ENCODE peak calls at places on chromosomes 4 and X, in four cellular contexts. One of them, this sample, is unnamed.

GRCh38 chr4:110851989-110852388 is 229.1 kb upstream of the PITX2 start:
- DNase-seq in body of pancreas: no peak
- DNase-seq in GM23248: no peak
- DNase-seq in thoracic aorta: no peak
- DNase-seq in this sample: no peak

GRCh38 chr4:13547563-13548041 is 3.3 kb upstream of the NKX3-2 start:
- DNase-seq in thoracic aorta: no peak
- DNase-seq in body of pancreas: no peak
- DNase-seq in GM23248: no peak
- DNase-seq in this sample: no peak

GRCh38 chr4:41258783-41259182 is 2.1 kb downstream of the UCHL1 start:
- DNase-seq in thoracic aorta: no peak
- DNase-seq in body of pancreas: peak; percentile 25
- DNase-seq in GM23248: peak; percentile 82
- DNase-seq in this sample: peak; percentile 59

GRCh38 chrX:25013593-25014365 is 2.0 kb downstream of the ARX start:
- DNase-seq in GM23248: no peak
- DNase-seq in body of pancreas: no peak
- DNase-seq in thoracic aorta: no peak
- DNase-seq in this sample: peak; percentile 56

GRCh38 chrX:12138366-12139313 is at the start of gene FRMPD4:
- DNase-seq in body of pancreas: no peak
- DNase-seq in thoracic aorta: no peak
- DNase-seq in GM23248: no peak
- DNase-seq in this sample: no peak

GRCh38 chr4:74948279-74948678 is 15.4 kb downstream of the PARM1 start:
- DNase-seq in GM23248: no peak
- DNase-seq in thoracic aorta: no peak
- DNase-seq in body of pancreas: no peak
- DNase-seq in this sample: no peak

GRCh38 chrX:25154168-25154567 is 138.4 kb upstream of the ARX start:
- DNase-seq in body of pancreas: no peak
- DNase-seq in thoracic aorta: no peak
- DNase-seq in GM23248: no peak
- DNase-seq in this sample: peak; percentile 67

GRCh38 chr4:186695392-186695791 is 28.3 kb downstream of the FAT1 start:
- DNase-seq in GM23248: no peak
- DNase-seq in body of pancreas: no peak
- DNase-seq in thoracic aorta: no peak
- DNase-seq in this sample: no peak

GRCh38 chr4:100289980-100290379 is 99.7 kb upstream of the DDIT4L start:
- DNase-seq in body of pancreas: no peak
- DNase-seq in GM23248: peak; percentile 44
- DNase-seq in thoracic aorta: no peak
- DNase-seq in this sample: no peak

GRCh38 chrX:53383376-53384087 is 38.9 kb downstream of the SMC1A start:
- DNase-seq in GM23248: no peak
- DNase-seq in thoracic aorta: no peak
- DNase-seq in body of pancreas: no peak
- DNase-seq in this sample: no peak

GRCh38 chrX:49053223-49054072 is 5.4 kb upstream of the CCDC120 start:
- DNase-seq in GM23248: peak; percentile 63
- DNase-seq in thoracic aorta: no peak
- DNase-seq in body of pancreas: peak; percentile 65
- DNase-seq in this sample: peak; percentile 94

GRCh38 chr4:87132035-87132434 is 88.4 kb downstream of the KLHL8 start:
- DNase-seq in GM23248: no peak
- DNase-seq in body of pancreas: no peak
- DNase-seq in thoracic aorta: no peak
- DNase-seq in this sample: no peak

GRCh38 chr4:173038192-173038896 is 130.3 kb upstream of the GALNT7 start:
- DNase-seq in GM23248: no peak
- DNase-seq in body of pancreas: no peak
- DNase-seq in thoracic aorta: no peak
- DNase-seq in this sample: peak; percentile 13

GRCh38 chrX:41384041-41384705 is 50.2 kb downstream of the DDX3X start:
- DNase-seq in thoracic aorta: peak; percentile 2
- DNase-seq in GM23248: peak; percentile 75
- DNase-seq in body of pancreas: peak; percentile 78
- DNase-seq in this sample: no peak

GRCh38 chr4:154743683-154744340 is at the start of gene LRAT:
- DNase-seq in body of pancreas: peak; percentile 82
- DNase-seq in thoracic aorta: no peak
- DNase-seq in GM23248: peak; percentile 17
- DNase-seq in this sample: no peak

GRCh38 chr4:38509551-38509950 is 154.4 kb upstream of the KLF3 start:
- DNase-seq in thoracic aorta: no peak
- DNase-seq in body of pancreas: no peak
- DNase-seq in GM23248: no peak
- DNase-seq in this sample: no peak

GRCh38 chr4:73222466-73223257 is 35.9 kb downstream of the ANKRD17 start:
- DNase-seq in thoracic aorta: peak; percentile 11
- DNase-seq in GM23248: peak; percentile 96
- DNase-seq in body of pancreas: peak; percentile 90
- DNase-seq in this sample: peak; percentile 67

GRCh38 chrX:133649659-133650058 is 234.4 kb upstream of the GPC4 start:
- DNase-seq in body of pancreas: no peak
- DNase-seq in thoracic aorta: no peak
- DNase-seq in GM23248: no peak
- DNase-seq in this sample: peak; percentile 56

GRCh38 chrX:119682019-119682989 is 10.7 kb downstream of the SEPTIN6 start:
- DNase-seq in GM23248: no peak
- DNase-seq in thoracic aorta: no peak
- DNase-seq in body of pancreas: no peak
- DNase-seq in this sample: no peak

GRCh38 chr4:7652906-7653305 is 218.2 kb upstream of the PSAPL1 start:
- DNase-seq in body of pancreas: no peak
- DNase-seq in GM23248: no peak
- DNase-seq in thoracic aorta: no peak
- DNase-seq in this sample: no peak

GRCh38 chrX:88990882-88991582 is 244.0 kb downstream of the CPXCR1 start:
- DNase-seq in thoracic aorta: no peak
- DNase-seq in body of pancreas: no peak
- DNase-seq in GM23248: no peak
- DNase-seq in this sample: peak; percentile 83
- H3K4me1 ChIP-seq in thoracic aorta: no peaks in the 10 kb centered on the region
- H3K4me1 ChIP-seq in body of pancreas: no peaks in the 10 kb centered on the region
- H3K4me1 ChIP-seq in GM23248: no peaks in the 10 kb centered on the region
- H3K4me1 ChIP-seq in this sample: peaks cover 50% of the 10 kb centered on the region

DNA sequence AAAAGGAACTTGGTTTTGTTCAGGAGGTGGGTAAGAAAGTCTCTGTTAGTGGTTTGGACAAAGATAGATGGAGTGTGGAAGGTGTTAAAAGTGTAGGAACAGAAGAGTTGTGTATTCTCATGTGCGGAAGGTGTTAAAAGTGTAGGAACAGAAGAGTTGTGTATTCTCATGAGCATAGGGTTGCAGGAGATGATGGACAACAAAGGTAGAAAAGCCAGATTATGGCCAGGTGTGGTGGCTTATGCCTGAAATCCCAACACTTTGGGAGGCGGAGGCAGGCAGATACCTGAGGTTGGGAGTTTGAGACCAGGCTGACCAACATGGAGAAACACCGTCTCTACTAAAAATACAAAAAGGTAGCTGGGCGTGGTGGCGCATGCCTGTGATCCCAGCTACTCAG is 2.5 kb downstream of the RPL34 start:
- DNase-seq in thoracic aorta: no peak
- DNase-seq in GM23248: no peak
- DNase-seq in body of pancreas: no peak
- DNase-seq in this sample: no peak
- H3K4me3 ChIP-seq in thoracic aorta: no peak overlapping the region
- H3K4me3 ChIP-seq in GM23248: peak overlapping the region; percentile 95
- H3K4me3 ChIP-seq in body of pancreas: no peak overlapping the region
- H3K4me3 ChIP-seq in this sample: peak overlapping the region; percentile 86

DNA sequence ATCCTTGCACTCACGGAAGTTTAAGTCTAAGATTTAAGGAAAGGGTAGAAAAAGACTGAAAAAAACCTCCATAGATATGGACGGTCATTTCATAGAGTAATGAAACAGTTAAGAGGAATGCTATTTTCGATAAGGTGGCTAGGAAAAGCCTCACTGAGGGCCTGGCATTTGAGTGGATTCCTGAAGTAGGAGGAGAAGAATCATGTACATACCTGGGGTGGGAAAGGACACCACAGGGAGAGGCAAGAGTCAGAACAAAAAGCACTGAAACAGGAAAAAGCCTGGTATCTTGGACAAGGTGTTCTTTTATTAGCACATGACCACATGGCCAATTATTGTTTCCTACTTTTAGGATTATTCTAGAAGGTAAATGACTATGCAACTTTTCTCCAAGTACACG is 547.2 kb upstream of the DIPK2B start:
- DNase-seq in body of pancreas: no peak
- DNase-seq in thoracic aorta: no peak
- DNase-seq in GM23248: peak; percentile 2
- DNase-seq in this sample: no peak
- H3K4me1 ChIP-seq in body of pancreas: no peaks in the 10 kb centered on the region
- H3K4me1 ChIP-seq in thoracic aorta: peaks cover 4% of the 10 kb centered on the region
- H3K4me1 ChIP-seq in GM23248: peaks cover 79% of the 10 kb centered on the region
- H3K4me1 ChIP-seq in this sample: peaks cover 30% of the 10 kb centered on the region

GRCh38 chr4:116926631-116927295 is 158.6 kb downstream of the TRAM1L1 start:
- DNase-seq in body of pancreas: no peak
- DNase-seq in thoracic aorta: no peak
- DNase-seq in GM23248: no peak
- DNase-seq in this sample: no peak

GRCh38 chr4:116923389-116923788 is 162.0 kb downstream of the TRAM1L1 start:
- DNase-seq in GM23248: no peak
- DNase-seq in thoracic aorta: no peak
- DNase-seq in body of pancreas: no peak
- DNase-seq in this sample: no peak

GRCh38 chr4:116930329-116930728 is 155.0 kb downstream of the TRAM1L1 start:
- DNase-seq in GM23248: no peak
- DNase-seq in body of pancreas: no peak
- DNase-seq in thoracic aorta: no peak
- DNase-seq in this sample: no peak

DNA sequence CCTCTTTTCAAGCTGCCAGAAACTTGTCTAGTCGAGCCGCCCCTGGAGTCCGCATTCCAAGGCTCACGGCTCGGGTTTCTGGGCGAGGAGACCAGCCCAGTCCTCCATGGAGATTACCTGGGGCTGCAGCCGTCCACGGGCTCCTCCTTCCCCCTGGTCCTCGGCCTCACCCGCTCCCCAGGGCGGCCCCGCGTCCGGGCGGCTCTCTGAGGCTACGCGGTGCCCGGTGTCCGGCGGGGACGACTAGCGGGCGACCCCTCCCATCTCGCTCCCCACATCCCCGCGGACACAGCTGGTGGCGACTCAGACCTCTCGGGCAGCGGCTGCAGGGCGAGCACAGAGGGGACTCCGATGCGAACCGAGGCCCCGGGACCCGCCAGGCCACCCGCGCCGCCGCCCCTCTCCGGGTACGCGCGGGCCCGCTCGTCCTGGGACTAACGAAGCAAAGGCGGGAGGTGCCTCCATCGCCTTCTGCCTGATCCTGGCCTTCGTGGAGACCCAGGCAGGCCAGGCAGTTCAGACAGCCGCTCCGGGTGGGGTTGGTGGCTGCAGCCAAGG is 159.4 kb downstream of the TRAM1L1 start:
- DNase-seq in thoracic aorta: no peak
- DNase-seq in body of pancreas: peak; percentile 12
- DNase-seq in GM23248: no peak
- DNase-seq in this sample: no peak
- H3K4me3 ChIP-seq in thoracic aorta: peak overlapping the region; percentile 53
- H3K4me3 ChIP-seq in body of pancreas: no peak overlapping the region
- H3K4me3 ChIP-seq in GM23248: no peak overlapping the region
- H3K4me3 ChIP-seq in this sample: no peak overlapping the region

GRCh38 chrX:97594825-97595224 is 711.1 kb downstream of the RPA4 start:
- DNase-seq in body of pancreas: peak; percentile 23
- DNase-seq in GM23248: no peak
- DNase-seq in thoracic aorta: no peak
- DNase-seq in this sample: no peak
- H3K4me1 ChIP-seq in body of pancreas: no peaks in the 10 kb centered on the region
- H3K4me1 ChIP-seq in GM23248: no peaks in the 10 kb centered on the region
- H3K4me1 ChIP-seq in thoracic aorta: no peaks in the 10 kb centered on the region
- H3K4me1 ChIP-seq in this sample: peaks cover 14% of the 10 kb centered on the region

GRCh38 chrX:96098471-96098870 is 586.2 kb upstream of the DIAPH2 start:
- DNase-seq in thoracic aorta: no peak
- DNase-seq in body of pancreas: no peak
- DNase-seq in GM23248: no peak
- DNase-seq in this sample: peak; percentile 99
- H3K4me3 ChIP-seq in thoracic aorta: no peak overlapping the region
- H3K4me3 ChIP-seq in body of pancreas: no peak overlapping the region
- H3K4me3 ChIP-seq in GM23248: no peak overlapping the region
- H3K4me3 ChIP-seq in this sample: no peak overlapping the region

GRCh38 chr4:70759126-70759525 is 37.4 kb downstream of the RUFY3 start:
- DNase-seq in GM23248: no peak
- DNase-seq in body of pancreas: no peak
- DNase-seq in thoracic aorta: no peak
- DNase-seq in this sample: no peak
- H3K4me1 ChIP-seq in GM23248: no peaks in the 10 kb centered on the region
- H3K4me1 ChIP-seq in body of pancreas: no peaks in the 10 kb centered on the region
- H3K4me1 ChIP-seq in thoracic aorta: peaks cover 5% of the 10 kb centered on the region
- H3K4me1 ChIP-seq in this sample: no peaks in the 10 kb centered on the region